ENCODE peak calls at places on chromosomes 4 and X, in nine cellular contexts. E is EL; Y is thoracic aorta; K is NCI-H1092 treated with DMSO at 0.1 percent for 48 hours; I is activated T-helper 1 cell treated with anti-CD3 and anti-CD28 coated beads, Interleukin-2, amount 50 U/mL, for 16 hours; Q is progenitor cell of endocrine pancreas; T is LHCN-M2; S is cardiac muscle cell; X is GM04503. N is an unnamed sample.

GRCh38 chr4:104728380-104729122 is 233.9 kb upstream of the CXXC4 start:
- DNase-seq in X (no peak), S (peak), Q (no peak), Y (no peak), E (peak), K (no peak), I (no peak), T (peak), N (no peak)

GRCh38 chr4:147492761-147493160 is 11.9 kb downstream of the EDNRA start:
- DNase-seq in S (peak), T (no peak), I (no peak), K (no peak), X (no peak), E (peak), Y (no peak), Q (no peak), N (no peak)

GRCh38 chrX:150038356-150038755 is 100.1 kb upstream of the EOLA2 start:
- DNase-seq in I (no peak), S (no peak), T (peak), E (peak), Q (no peak), Y (no peak), X (no peak), K (no peak), N (no peak)

GRCh38 chr4:55635760-55636621 is at the start of gene NMU:
- DNase-seq in I (no peak), Y (no peak), E (peak), K (peak), T (no peak), X (no peak), Q (peak), S (peak), N (peak)

GRCh38 chr4:151199496-151200190 is 77.3 kb upstream of the PRSS48 start:
- DNase-seq in T (no peak), K (no peak), S (no peak), I (no peak), Y (no peak), X (no peak), Q (no peak), E (no peak), N (no peak)

GRCh38 chr4:70722199-70722791 is 531 bp downstream of the RUFY3 start:
- DNase-seq in Q (no peak), S (peak), X (no peak), Y (no peak), E (peak), K (peak), T (peak), I (no peak), N (peak)

GRCh38 chr4:2432991-2433530 is 14.3 kb downstream of the CFAP99 start:
- DNase-seq in T (peak), X (no peak), I (no peak), Q (no peak), S (peak), E (peak), K (no peak), Y (no peak), N (no peak)

GRCh38 chr4:118308306-118309030 is 44.3 kb downstream of the PRSS12 start:
- DNase-seq in S (no peak), Q (no peak), I (no peak), Y (no peak), E (no peak), T (no peak), X (no peak), K (no peak), N (no peak)

GRCh38 chrX:47217121-47217851 is 1.2 kb upstream of the CDK16 start:
- DNase-seq in X (no peak), E (peak), Q (no peak), T (no peak), Y (no peak), K (peak), I (no peak), S (peak), N (peak)

GRCh38 chr4:72430050-72430449 is 139.0 kb downstream of the ADAMTS3 start:
- DNase-seq in T (peak), S (peak), K (no peak), E (peak), Q (no peak), Y (no peak), I (no peak), X (no peak), N (no peak)

GRCh38 chrX:33987458-33987857 is 144.7 kb downstream of the FAM47A start:
- DNase-seq in E (no peak), S (no peak), I (no peak), K (no peak), X (no peak), Q (no peak), Y (no peak), T (no peak), N (no peak)

GRCh38 chrX:138986866-138987265 is 275.3 kb upstream of the FGF13 start:
- DNase-seq in Y (no peak), Q (no peak), X (no peak), T (peak), K (no peak), I (no peak), E (no peak), S (no peak), N (no peak)

GRCh38 chr4:29756966-29757365 is 963.2 kb upstream of the PCDH7 start:
- DNase-seq in X (no peak), T (no peak), Q (no peak), S (no peak), E (no peak), I (no peak), K (no peak), Y (no peak), N (no peak)

GRCh38 chr4:8592366-8593267 is at the start of gene CPZ:
- DNase-seq in T (peak), I (no peak), Y (no peak), E (peak), X (no peak), Q (no peak), S (peak), K (no peak), N (no peak)

GRCh38 chr4:30720021-30720655 is at the start of gene PCDH7:
- DNase-seq in X (no peak), K (peak), I (no peak), S (peak), Q (no peak), T (peak), E (peak), Y (no peak), N (peak)

GRCh38 chr4:8780086-8780485 is 91.6 kb downstream of the HMX1 start:
- DNase-seq in I (no peak), K (no peak), Q (no peak), T (no peak), E (no peak), X (no peak), Y (no peak), S (no peak), N (no peak)

GRCh38 chr4:153850525-153851280 is 61.8 kb upstream of the SFRP2 start:
- DNase-seq in E (no peak), K (no peak), S (no peak), T (no peak), Q (no peak), X (no peak), Y (no peak), I (no peak), N (no peak)

GRCh38 chr4:89609756-89610155 is 227.2 kb downstream of the SNCA start:
- DNase-seq in I (no peak), T (no peak), S (no peak), Q (no peak), E (no peak), X (no peak), K (no peak), Y (no peak), N (no peak)